ENCODE peak calls at places on chromosomes 12 and 14, in ten cellular contexts. L is suprapubic skin; K is CD4-positive, alpha-beta memory T cell; C is GM23248; G is effector memory CD4-positive, alpha-beta T cell; X is tibial artery; B is lung; T is psoas muscle; D is CD4-positive, CD25-positive, alpha-beta regulatory T cell; P is adrenal gland. H is an unnamed sample. For H3K36me3, the result is how much of the 10 kb centered on the place peaks cover.

GRCh38 chr14:75229923-75230792 is 48.5 kb upstream of the FOS start:
- DNase-seq in L (no peak), K (peak), C (peak), G (peak), X (no peak), B (no peak), T (no peak), D (peak), P (no peak), H (no peak)

GRCh38 chr12:66717049-66717448 is 38.2 kb upstream of the GRIP1 start:
- DNase-seq in L (no peak), K (no peak), C (no peak), G (no peak), X (no peak), B (no peak), T (no peak), D (no peak), P (no peak), H (no peak)

GRCh38 chr12:6950401-6950801 is 755 bp upstream of the PTPN6 start:
- DNase-seq in L (no peak), K (no peak), C (no peak), G (no peak), X (no peak), B (no peak), T (peak), D (peak), P (no peak), H (no peak)

GRCh38 chr12:89185889-89186288 is 166.4 kb downstream of the DUSP6 start:
- DNase-seq in L (no peak), K (no peak), C (peak), G (no peak), X (no peak), B (no peak), T (no peak), D (no peak), P (no peak), H (no peak)

GRCh38 chr14:57389646-57390036 is 745 bp upstream of the NAA30 start:
- DNase-seq in L (no peak), K (no peak), C (no peak), G (no peak), X (no peak), B (no peak), T (no peak), D (no peak), P (no peak), H (no peak)

GRCh38 chr12:53232641-53233538 is 881 bp upstream of the RARG start:
- DNase-seq in L (no peak), K (peak), C (peak), G (peak), X (peak), B (no peak), T (peak), D (peak), P (peak), H (no peak)

GRCh38 chr12:90028620-90029051 is 320.0 kb upstream of the ATP2B1 start:
- DNase-seq in L (no peak), K (no peak), C (peak), G (no peak), X (no peak), B (no peak), T (no peak), D (no peak), P (no peak), H (no peak)

GRCh38 chr12:76820888-76821482 is 57.1 kb downstream of the ZDHHC17 start:
- DNase-seq in L (no peak), K (no peak), C (peak), G (no peak), X (no peak), B (no peak), T (no peak), D (no peak), P (peak), H (peak)

GRCh38 chr12:59737725-59738463 is 142.1 kb downstream of the SLC16A7 start:
- DNase-seq in L (no peak), K (no peak), C (peak), G (no peak), X (no peak), B (no peak), T (no peak), D (no peak), P (no peak), H (no peak)

GRCh38 chr14:105011312-105011990 is 9.4 kb downstream of the CDCA4 start:
- DNase-seq in L (no peak), K (no peak), C (no peak), G (no peak), X (no peak), B (no peak), T (no peak), D (no peak), P (no peak), H (no peak)

GRCh38 chr12:49624919-49625577 is 1.7 kb downstream of the PRPF40B start:
- DNase-seq in L (no peak), K (no peak), C (peak), G (no peak), X (no peak), B (no peak), T (no peak), D (no peak), P (peak), H (no peak)

GRCh38 chr14:69983317-69983716 is 104.1 kb downstream of the SMOC1 start:
- DNase-seq in L (no peak), K (no peak), C (no peak), G (no peak), X (no peak), B (no peak), T (no peak), D (no peak), P (no peak), H (no peak)

GRCh38 chr14:44914849-44915248 is 46.9 kb downstream of the KLHL28 start:
- DNase-seq in L (no peak), K (no peak), C (peak), G (no peak), X (no peak), B (no peak), T (no peak), D (no peak), P (no peak), H (no peak)

GRCh38 chr14:103629503-103630121 is 601 bp downstream of the KLC1 start:
- DNase-seq in L (peak), K (peak), C (peak), G (no peak), X (peak), B (peak), T (peak), D (peak), P (peak), H (no peak)

GRCh38 chr14:55754471-55754870 is 174.5 kb downstream of the KTN1 start:
- DNase-seq in L (no peak), K (no peak), C (no peak), G (no peak), X (no peak), B (no peak), T (no peak), D (no peak), P (no peak), H (no peak)

GRCh38 chr14:76641541-76641940 is 119.7 kb upstream of the VASH1 start:
- DNase-seq in L (peak), K (no peak), C (no peak), G (no peak), X (no peak), B (no peak), T (no peak), D (no peak), P (no peak), H (no peak)

GRCh38 chr14:24395609-24396580 is 2.9 kb upstream of the NYNRIN start:
- DNase-seq in L (no peak), K (no peak), C (peak), G (no peak), X (no peak), B (no peak), T (no peak), D (no peak), P (no peak), H (no peak)

GRCh38 chr12:113030875-113031525 is 25.5 kb upstream of the DTX1 start:
- DNase-seq in L (no peak), K (peak), C (peak), G (no peak), X (no peak), B (no peak), T (no peak), D (peak), P (peak), H (peak)

GRCh38 chr14:57066887-57067513 is 201.7 kb downstream of the EXOC5 start:
- DNase-seq in L (no peak), K (no peak), C (peak), G (no peak), X (no peak), B (no peak), T (peak), D (peak), P (peak), H (peak)

GRCh38 chr12:87365423-87365822 is 663.8 kb downstream of the C12orf50 start:
- DNase-seq in L (no peak), K (no peak), C (no peak), G (no peak), X (no peak), B (no peak), T (no peak), D (no peak), P (no peak), H (no peak)

GRCh38 chr12:53230971-53231858 is 794 bp downstream of the RARG start:
- DNase-seq in L (no peak), K (no peak), C (peak), G (no peak), X (no peak), B (no peak), T (no peak), D (no peak), P (no peak), H (no peak)

GRCh38 chr14:38047518-38047917 is 160.2 kb upstream of the SSTR1 start:
- DNase-seq in L (no peak), K (no peak), C (no peak), G (no peak), X (no peak), B (no peak), T (no peak), D (no peak), P (no peak), H (no peak)

GRCh38 chr14:68757618-68758081 is 35.2 kb downstream of the ZFP36L1 start:
- DNase-seq in L (no peak), K (no peak), C (peak), G (no peak), X (peak), B (no peak), T (peak), D (no peak), P (peak), H (no peak)

GRCh38 chr14:54554401-54554800 is 12.5 kb upstream of the SAMD4A start:
- DNase-seq in L (no peak), K (no peak), C (no peak), G (no peak), X (no peak), B (no peak), T (no peak), D (no peak), P (no peak), H (no peak)

GRCh38 chr14:73942180-73942579 is 7.7 kb downstream of the FAM161B start:
- DNase-seq in L (no peak), K (no peak), C (no peak), G (no peak), X (no peak), B (no peak), T (no peak), D (no peak), P (no peak), H (no peak)

GRCh38 chr14:73935666-73936065 is 14.2 kb downstream of the FAM161B start:
- DNase-seq in L (no peak), K (no peak), C (peak), G (no peak), X (no peak), B (no peak), T (no peak), D (peak), P (no peak), H (no peak)

GRCh38 chr14:73937012-73937411 is 12.9 kb downstream of the FAM161B start:
- DNase-seq in L (no peak), K (no peak), C (no peak), G (no peak), X (no peak), B (no peak), T (no peak), D (no peak), P (peak), H (no peak)
- H3K36me3 ChIP-seq in L (under half), K (under half), C (under half), G (under half), X (under half), B (under half), T (under half), D (under half), P (under half), H (under half)

GRCh38 chr12:93698307-93699092 is 21.3 kb downstream of the CRADD start:
- DNase-seq in L (no peak), K (no peak), C (peak), G (no peak), X (no peak), B (no peak), T (no peak), D (no peak), P (no peak), H (no peak)

GRCh38 chr12:93696462-93696861 is 19.3 kb downstream of the CRADD start:
- DNase-seq in L (no peak), K (no peak), C (no peak), G (no peak), X (no peak), B (no peak), T (no peak), D (no peak), P (no peak), H (no peak)

GRCh38 chr12:93704122-93704521 is 26.9 kb downstream of the CRADD start:
- DNase-seq in L (no peak), K (no peak), C (no peak), G (no peak), X (no peak), B (no peak), T (no peak), D (no peak), P (no peak), H (no peak)

GRCh38 chr12:93702707-93703305 is 25.6 kb downstream of the CRADD start:
- DNase-seq in L (no peak), K (no peak), C (peak), G (no peak), X (no peak), B (no peak), T (no peak), D (no peak), P (no peak), H (no peak)

GRCh38 chr12:93699271-93700141 is 22.3 kb downstream of the CRADD start:
- DNase-seq in L (no peak), K (no peak), C (peak), G (no peak), X (no peak), B (no peak), T (no peak), D (no peak), P (no peak), H (no peak)
- H3K27ac ChIP-seq in L (no peak), K (no peak), C (peak), G (no peak), X (peak), B (no peak), T (no peak), D (no peak), P (peak), H (no peak)

GRCh38 chr12:102659200-102659911 is 179.0 kb upstream of the IGF1 start:
- DNase-seq in L (no peak), K (no peak), C (no peak), G (no peak), X (no peak), B (no peak), T (no peak), D (no peak), P (no peak), H (peak)
- H3K36me3 ChIP-seq in L (under half), K (under half), C (under half), G (under half), X (under half), B (under half), T (under half), D (under half), P (under half), H (under half)

GRCh38 chr14:96634481-96634880 is 132.3 kb downstream of the PAPOLA start:
- DNase-seq in L (no peak), K (no peak), C (no peak), G (no peak), X (no peak), B (peak), T (no peak), D (no peak), P (peak), H (no peak)
- H3K27ac ChIP-seq in L (no peak), K (no peak), C (no peak), G (no peak), X (no peak), B (no peak), T (no peak), D (no peak), P (no peak), H (no peak)

GRCh38 chr14:33928895-33929294 is 22.0 kb downstream of the EGLN3 start:
- DNase-seq in L (no peak), K (no peak), C (no peak), G (no peak), X (no peak), B (no peak), T (no peak), D (no peak), P (no peak), H (no peak)
- H3K36me3 ChIP-seq in L (under half), K (under half), C (under half), G (under half), X (under half), B (under half), T (under half), D (under half), P (under half), H (under half)

GRCh38 chr14:100306506-100307214 is 416 bp upstream of the SLC25A29 start:
- DNase-seq in L (peak), K (peak), C (peak), G (peak), X (peak), B (peak), T (peak), D (peak), P (peak), H (no peak)

GRCh38 chr14:100306256-100306505 is at the start of gene SLC25A29:
- DNase-seq in L (no peak), K (peak), C (no peak), G (no peak), X (no peak), B (no peak), T (no peak), D (no peak), P (no peak), H (no peak)

GRCh38 chr14:100303925-100304324 is 2.3 kb downstream of the SLC25A29 start:
- DNase-seq in L (no peak), K (no peak), C (no peak), G (no peak), X (no peak), B (no peak), T (no peak), D (no peak), P (no peak), H (no peak)

GRCh38 chr14:100305446-100306255 is 593 bp downstream of the SLC25A29 start:
- DNase-seq in L (no peak), K (peak), C (peak), G (peak), X (peak), B (no peak), T (peak), D (peak), P (no peak), H (no peak)

DNA sequence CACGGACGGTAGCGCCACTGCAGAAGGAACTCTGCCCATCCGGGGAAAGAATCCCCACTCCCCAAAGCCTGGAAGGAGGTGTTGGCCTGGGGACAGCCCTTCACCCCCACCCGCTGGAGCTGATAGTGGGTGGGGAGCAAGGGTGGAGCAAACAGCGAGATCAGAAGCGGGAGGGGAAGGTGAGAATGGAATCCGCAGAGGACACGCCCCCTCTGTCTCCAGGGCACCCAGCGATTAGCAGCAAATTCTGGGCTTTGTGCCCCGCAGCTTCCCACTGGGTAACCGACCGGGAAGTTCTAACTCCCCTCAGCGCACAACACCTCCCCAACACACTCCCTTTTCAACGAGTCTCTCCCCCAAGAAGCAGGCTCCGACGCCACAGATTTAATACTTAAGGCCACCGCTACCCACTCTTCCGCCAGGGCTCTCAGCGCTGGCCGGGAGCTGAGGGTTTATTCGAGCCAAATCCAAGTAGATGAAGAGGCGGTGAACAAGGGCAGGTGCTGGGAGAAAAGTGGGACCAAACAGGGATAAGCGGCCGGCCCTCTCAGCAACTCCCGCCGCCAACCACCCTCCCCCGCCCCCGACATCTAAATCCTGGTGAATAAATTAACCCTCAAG is 1.3 kb downstream of the SLC25A29 start:
- DNase-seq in L (no peak), K (no peak), C (peak), G (peak), X (no peak), B (peak), T (no peak), D (peak), P (peak), H (no peak)
- H3K27ac ChIP-seq in L (peak), K (no peak), C (no peak), G (peak), X (peak), B (peak), T (peak), D (peak), P (peak), H (no peak)